ENCODE peak calls at places on chromosomes 6 and 20, in four cellular contexts. W is A549, X is K562, O is GM12878. G is an unnamed sample.

GRCh38 chr6:105469951-105470350 is 67.1 kb upstream of the PREP start:
- DNase-seq in X (no peak), O (no peak), W (no peak), G (no peak)

GRCh38 chr6:36627801-36628246 is 33.7 kb downstream of the SRSF3 start:
- DNase-seq in W (no peak), O (no peak), X (no peak), G (peak)

GRCh38 chr6:40599580-40599979 is 12.4 kb upstream of the LRFN2 start:
- DNase-seq in O (no peak), W (no peak), X (no peak), G (no peak)

GRCh38 chr6:136920858-136921520 is 1.1 kb upstream of the SLC35D3 start:
- DNase-seq in X (no peak), W (no peak), O (no peak), G (no peak)

GRCh38 chr6:56339524-56339923 is 92.1 kb upstream of the COL21A1 start:
- DNase-seq in X (no peak), W (no peak), O (no peak), G (peak)

GRCh38 chr20:39310363-39311037 is 348.4 kb downstream of the DHX35 start:
- DNase-seq in W (no peak), X (no peak), O (no peak), G (no peak)

GRCh38 chr6:136647363-136647763 is 97.1 kb upstream of the MAP7 start:
- DNase-seq in X (no peak), W (no peak), O (peak), G (peak)

GRCh38 chr6:54786154-54786553 is 60.4 kb upstream of the FAM83B start:
- DNase-seq in X (no peak), W (no peak), O (no peak), G (no peak)

GRCh38 chr6:34547921-34548644 is 8.0 kb downstream of the SPDEF start:
- DNase-seq in O (no peak), W (peak), X (no peak), G (no peak)

GRCh38 chr20:37879003-37879599 is 23.8 kb upstream of the VSTM2L start:
- DNase-seq in O (no peak), W (no peak), X (no peak), G (no peak)

GRCh38 chr6:17866876-17867444 is 120.5 kb downstream of the KIF13A start:
- DNase-seq in O (no peak), X (no peak), W (no peak), G (no peak)

GRCh38 chr6:44072959-44073611 is 54.2 kb downstream of the MRPL14 start:
- DNase-seq in O (no peak), X (peak), W (peak), G (peak)

GRCh38 chr6:10800810-10801209 is 37.5 kb downstream of the MAK start:
- DNase-seq in X (no peak), O (no peak), W (peak), G (peak)

GRCh38 chr20:53828673-53829085 is 235.0 kb upstream of the ZNF217 start:
- DNase-seq in W (peak), O (no peak), X (peak), G (peak)

GRCh38 chr20:44800398-44801046 is 9.8 kb downstream of the RIMS4 start:
- DNase-seq in O (no peak), X (peak), W (no peak), G (no peak)

GRCh38 chr6:144434308-144434990 is 149.3 kb downstream of the UTRN start:
- DNase-seq in O (no peak), W (no peak), X (no peak), G (peak)

GRCh38 chr6:157539900-157540752 is 159.1 kb downstream of the ZDHHC14 start:
- DNase-seq in X (no peak), O (no peak), W (no peak), G (no peak)

GRCh38 chr6:10582774-10583508 is 61.8 kb downstream of the GCNT2 start:
- DNase-seq in X (no peak), O (no peak), W (no peak), G (no peak)

GRCh38 chr20:47319517-47320252 is 36.8 kb downstream of the ZMYND8 start:
- DNase-seq in X (no peak), W (no peak), O (no peak), G (peak)

GRCh38 chr6:46024122-46024769 is 8.6 kb upstream of the CLIC5 start:
- DNase-seq in O (no peak), X (peak), W (no peak), G (no peak)

DNA sequence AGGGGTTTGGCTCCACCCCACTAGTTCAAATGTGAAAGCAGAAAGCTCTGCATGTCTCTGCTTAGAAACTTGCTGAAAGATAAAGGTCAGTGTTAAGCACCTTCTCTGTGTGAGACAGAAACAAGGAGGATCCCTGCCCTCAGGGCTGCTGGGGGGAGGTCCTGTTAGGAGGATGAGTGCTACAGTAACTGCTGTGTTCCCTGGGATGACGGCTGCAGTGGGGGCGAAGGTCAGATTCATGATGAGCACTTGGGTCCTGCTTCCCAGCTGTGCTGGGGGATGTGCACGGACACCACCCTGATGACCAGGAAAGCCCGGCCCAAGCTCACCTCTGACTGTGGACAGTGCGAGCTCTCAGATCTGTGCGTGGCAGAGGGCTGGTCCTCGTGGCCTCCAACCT is 252.6 kb downstream of the DLL1 start:
- DNase-seq in X (no peak), O (no peak), W (no peak), G (no peak)
- TF ChIP-seq ELK1 in X (no peak), O (no peak), W (no peak), G (no peak)

DNA sequence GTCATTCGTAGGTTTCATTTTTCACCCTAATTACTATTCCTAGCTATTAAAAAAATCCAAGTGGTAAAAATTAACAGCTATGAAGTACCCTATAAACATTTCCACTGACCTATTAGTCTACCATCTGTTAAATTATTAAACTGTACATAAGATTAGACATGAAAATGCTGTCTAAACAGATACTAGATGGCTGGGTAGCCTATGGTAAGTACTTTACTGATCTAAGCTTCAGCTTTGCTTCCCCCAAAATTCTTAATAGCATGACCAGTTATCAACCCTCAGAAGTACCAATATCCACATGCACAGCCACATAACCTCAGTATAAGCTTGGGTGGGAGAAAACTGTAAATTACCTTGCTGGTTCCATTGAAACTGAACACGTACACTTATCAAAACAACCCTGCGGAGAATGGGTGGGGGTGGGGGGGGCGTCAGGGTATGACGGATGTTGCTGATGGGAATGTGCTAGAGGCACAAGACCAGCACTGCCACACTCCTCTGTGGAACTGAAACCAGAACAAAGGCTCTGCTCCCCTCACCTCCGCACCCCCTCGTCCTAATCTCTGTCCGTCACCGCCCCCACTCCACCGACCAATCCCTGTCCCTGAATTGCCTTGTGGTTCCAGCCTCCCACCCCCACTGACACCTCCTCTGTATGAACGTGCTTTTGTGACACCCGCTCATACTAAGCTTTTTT is 45.3 kb downstream of the B4GALT5 start:
- DNase-seq in O (peak), X (peak), W (no peak), G (no peak)
- TF ChIP-seq ELK1 in O (no peak), X (no peak), W (no peak), G (no peak)

GRCh38 chr20:20362774-20363435 is 5.0 kb upstream of the INSM1 start:
- DNase-seq in O (no peak), X (no peak), W (no peak), G (no peak)
- TF ChIP-seq ELK1 in O (no peak), X (no peak), W (no peak), G (no peak)

GRCh38 chr6:102759415-102759814 is 1365.9 kb downstream of the GRIK2 start:
- DNase-seq in W (no peak), X (no peak), O (no peak), G (no peak)
- TF ChIP-seq ELK1 in W (no peak), X (no peak), O (no peak), G (no peak)

GRCh38 chr20:57659131-57659788 is 39.0 kb upstream of the ZBP1 start:
- DNase-seq in O (no peak), X (no peak), W (no peak), G (no peak)
- TF ChIP-seq ELK1 in O (no peak), X (no peak), W (no peak), G (no peak)

GRCh38 chr6:20367716-20368485 is 33.8 kb upstream of the E2F3 start:
- DNase-seq in O (no peak), X (no peak), W (no peak), G (peak)

GRCh38 chr6:20362623-20363022 is 39.1 kb upstream of the E2F3 start:
- DNase-seq in W (no peak), X (no peak), O (no peak), G (no peak)

GRCh38 chr6:20364327-20364726 is 37.4 kb upstream of the E2F3 start:
- DNase-seq in X (no peak), W (no peak), O (no peak), G (no peak)

GRCh38 chr6:20366082-20366834 is 35.4 kb upstream of the E2F3 start:
- DNase-seq in W (no peak), O (no peak), X (no peak), G (no peak)

GRCh38 chr6:20365456-20365855 is 36.2 kb upstream of the E2F3 start:
- DNase-seq in W (no peak), X (no peak), O (peak), G (no peak)
- TF ChIP-seq ELK1 in W (no peak), X (no peak), O (no peak), G (no peak)

DNA sequence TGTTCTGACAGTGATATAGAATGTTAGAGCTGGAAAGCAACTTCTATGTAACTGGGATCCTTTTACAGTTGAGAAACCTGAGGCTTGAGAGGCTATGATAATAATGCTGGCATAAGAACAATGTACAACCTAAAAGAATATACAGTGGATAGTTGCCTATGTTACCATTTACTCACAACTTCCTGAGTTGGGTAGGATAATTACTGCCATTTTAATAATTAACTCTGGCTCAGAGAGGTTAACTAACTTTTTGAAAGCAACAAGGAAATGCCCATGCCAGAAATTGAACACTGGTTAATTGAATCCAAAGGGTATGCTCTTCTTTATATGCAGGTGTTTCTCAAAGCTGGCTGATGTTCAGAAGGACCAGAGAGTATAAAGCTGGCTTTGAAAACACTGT is 530.7 kb upstream of the MAP3K7 start:
- DNase-seq in O (no peak), X (no peak), W (no peak), G (no peak)
- TF ChIP-seq ELK1 in O (no peak), X (no peak), W (no peak), G (no peak)

GRCh38 chr6:21587182-21587924 is 6.2 kb upstream of the SOX4 start:
- DNase-seq in O (no peak), W (peak), X (no peak), G (peak)
- TF ChIP-seq ELK1 in O (no peak), W (no peak), X (no peak), G (no peak)

DNA sequence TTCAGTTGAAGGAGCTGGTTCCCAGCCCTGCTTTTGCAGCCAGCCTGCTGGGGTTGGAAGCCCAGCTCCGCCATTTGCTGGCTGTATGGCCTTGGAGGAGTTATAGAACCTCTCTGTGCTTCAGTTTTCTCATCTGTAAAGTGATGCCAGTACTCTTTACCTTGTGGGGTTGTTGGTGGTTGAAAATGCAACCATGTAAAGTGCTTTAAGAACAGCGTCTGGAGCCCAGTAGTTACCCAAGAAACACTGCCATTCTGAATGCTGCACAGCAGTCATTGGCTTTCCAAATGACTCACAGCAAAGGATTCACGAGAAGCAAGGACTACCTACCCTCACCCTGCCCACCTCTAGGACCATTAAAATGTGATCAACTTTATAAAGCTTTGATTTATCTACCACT is 154.4 kb downstream of the F13A1 start:
- DNase-seq in X (no peak), W (no peak), O (no peak), G (no peak)
- TF ChIP-seq ELK1 in X (no peak), W (no peak), O (no peak), G (no peak)

G was measured in IMR-90.